ENCODE peak calls at places on chromosomes 7 and 10, in eight cellular contexts. Q is choroid plexus epithelial cell, S is NCI-H1417, J is activated gamma-delta T cell, N is NCI-H146, R is NCI-H774, T is fibroblast of villous mesenchyme, B is amygdala. C is an unnamed sample.

GRCh38 chr10:36736311-36736710 is 389.1 kb upstream of the ANKRD30A start:
- DNase-seq in Q (no peak), S (no peak), J (no peak), N (no peak), R (no peak), T (no peak), B (no peak), C (no peak)

GRCh38 chr7:47588704-47589225 is 6.9 kb upstream of the TNS3 start:
- DNase-seq in Q (no peak), S (no peak), J (no peak), N (no peak), R (no peak), T (no peak), B (no peak), C (no peak)

GRCh38 chr7:105838273-105839141 is 37.9 kb downstream of the ATXN7L1 start:
- DNase-seq in Q (peak), S (peak), J (no peak), N (peak), R (peak), T (peak), B (no peak), C (peak)

GRCh38 chr10:125002044-125002422 is 60.1 kb downstream of the ZRANB1 start:
- DNase-seq in Q (no peak), S (no peak), J (no peak), N (no peak), R (no peak), T (no peak), B (no peak), C (no peak)

GRCh38 chr7:159049266-159050025 is 95.2 kb downstream of the VIPR2 start:
- DNase-seq in Q (no peak), S (no peak), J (no peak), N (no peak), R (no peak), T (no peak), B (no peak), C (no peak)

GRCh38 chr7:115040526-115040925 is 118.6 kb downstream of the MDFIC start:
- DNase-seq in Q (no peak), S (no peak), J (no peak), N (no peak), R (no peak), T (peak), B (no peak), C (no peak)

GRCh38 chr10:14063531-14064317 is 267.0 kb downstream of the FRMD4A start:
- DNase-seq in Q (peak), S (no peak), J (no peak), N (no peak), R (no peak), T (peak), B (no peak), C (no peak)

GRCh38 chr7:152073352-152073751 is 47.9 kb downstream of the GALNT11 start:
- DNase-seq in Q (no peak), S (no peak), J (no peak), N (no peak), R (no peak), T (no peak), B (no peak), C (no peak)

GRCh38 chr7:130793855-130794618 is 60.0 kb upstream of the KLF14 start:
- DNase-seq in Q (peak), S (no peak), J (no peak), N (peak), R (no peak), T (peak), B (no peak), C (no peak)

GRCh38 chr7:77282897-77283296 is 83.3 kb upstream of the FGL2 start:
- DNase-seq in Q (no peak), S (no peak), J (no peak), N (no peak), R (no peak), T (no peak), B (no peak), C (no peak)

GRCh38 chr7:36949711-36950600 is 225.7 kb upstream of the AOAH start:
- DNase-seq in Q (no peak), S (no peak), J (no peak), N (peak), R (no peak), T (peak), B (no peak), C (no peak)

GRCh38 chr10:32459072-32459703 is 13.2 kb downstream of the CCDC7 start:
- DNase-seq in Q (no peak), S (no peak), J (no peak), N (no peak), R (no peak), T (no peak), B (no peak), C (no peak)

GRCh38 chr10:60735244-60735643 is 43.0 kb upstream of the CDK1 start:
- DNase-seq in Q (no peak), S (no peak), J (no peak), N (peak), R (no peak), T (no peak), B (no peak), C (no peak)

GRCh38 chr10:31929986-31930675 is 1.5 kb upstream of the ARHGAP12 start:
- DNase-seq in Q (no peak), S (no peak), J (no peak), N (peak), R (no peak), T (peak), B (peak), C (no peak)

GRCh38 chr7:98213874-98214810 is 2.9 kb downstream of the BHLHA15 start:
- DNase-seq in Q (no peak), S (no peak), J (no peak), N (peak), R (no peak), T (no peak), B (no peak), C (peak)

GRCh38 chr10:43969506-43969905 is 320.8 kb upstream of the ZNF32 start:
- DNase-seq in Q (no peak), S (no peak), J (no peak), N (no peak), R (no peak), T (no peak), B (no peak), C (no peak)

GRCh38 chr7:133572853-133573252 is 320.0 kb downstream of the EXOC4 start:
- DNase-seq in Q (no peak), S (no peak), J (no peak), N (no peak), R (no peak), T (no peak), B (no peak), C (no peak)

GRCh38 chr10:103854687-103855423 is 521 bp downstream of the SH3PXD2A start:
- DNase-seq in Q (no peak), S (no peak), J (no peak), N (peak), R (no peak), T (no peak), B (no peak), C (no peak)

GRCh38 chr7:18126274-18126673 is 98.6 kb upstream of the PRPS1L1 start:
- DNase-seq in Q (no peak), S (no peak), J (no peak), N (peak), R (peak), T (no peak), B (no peak), C (no peak)

GRCh38 chr7:26200113-26200443 is 468 bp downstream of the HNRNPA2B1 start:
- DNase-seq in Q (no peak), S (peak), J (peak), N (peak), R (peak), T (peak), B (peak), C (peak)

GRCh38 chr7:112510032-112510742 is 29.4 kb downstream of the LSMEM1 start:
- DNase-seq in Q (peak), S (no peak), J (no peak), N (no peak), R (no peak), T (peak), B (peak), C (no peak)

GRCh38 chr10:94122247-94122646 is 128.5 kb downstream of the PLCE1 start:
- DNase-seq in Q (no peak), S (no peak), J (no peak), N (no peak), R (no peak), T (no peak), B (no peak), C (no peak)

GRCh38 chr10:109883859-109884771 is 39.2 kb downstream of the XPNPEP1 start:
- DNase-seq in Q (peak), S (peak), J (no peak), N (peak), R (peak), T (peak), B (peak), C (peak)

GRCh38 chr10:3567291-3567963 is 217.6 kb downstream of the KLF6 start:
- DNase-seq in Q (no peak), S (no peak), J (no peak), N (no peak), R (no peak), T (no peak), B (no peak), C (no peak)

GRCh38 chr10:126536148-126536547 is 134.3 kb downstream of the C10orf90 start:
- DNase-seq in Q (peak), S (no peak), J (no peak), N (no peak), R (no peak), T (peak), B (no peak), C (no peak)

GRCh38 chr7:105010538-105011523 is 3.2 kb upstream of the KMT2E start:
- DNase-seq in Q (peak), S (no peak), J (no peak), N (no peak), R (no peak), T (peak), B (no peak), C (no peak)